ENCODE peak calls at places on chromosome 15, in ten cellular contexts. W is activated B cell treated with CpG ODN at 0.5 μM for 24 hours; K is K562; I is CD4-positive, alpha-beta T cell; H is breast epithelium; J is left lung; R is ovary; C is GM06990; E is neural crest cell; N is AG04450. X is an unnamed sample.

GRCh38 chr15:94439158-94439557 is 207.8 kb downstream of the MCTP2 start:
- DNase-seq in W (no peak), K (no peak), I (no peak), H (no peak), J (no peak), R (no peak), C (no peak), E (no peak), N (no peak), X (no peak)

GRCh38 chr15:62545392-62546227 is 380.5 kb upstream of the C2CD4B start:
- DNase-seq in W (no peak), K (no peak), I (no peak), H (peak), J (no peak), R (no peak), C (no peak), E (no peak), N (no peak), X (no peak)

GRCh38 chr15:65318870-65319356 is 14.4 kb downstream of the RNU5B-1 start:
- DNase-seq in W (peak), K (peak), I (peak), H (peak), J (peak), R (peak), C (no peak), E (peak), N (no peak), X (no peak)

GRCh38 chr15:94709319-94709718 is 478.0 kb downstream of the MCTP2 start:
- DNase-seq in W (no peak), K (no peak), I (no peak), H (no peak), J (no peak), R (no peak), C (no peak), E (no peak), N (no peak), X (no peak)

GRCh38 chr15:35479423-35479822 is 66.5 kb downstream of the DPH6 start:
- DNase-seq in W (no peak), K (no peak), I (no peak), H (no peak), J (no peak), R (no peak), C (no peak), E (no peak), N (no peak), X (no peak)

GRCh38 chr15:62075595-62076279 is 9.0 kb downstream of the C2CD4A start:
- DNase-seq in W (no peak), K (no peak), I (no peak), H (peak), J (no peak), R (no peak), C (no peak), E (no peak), N (no peak), X (no peak)

GRCh38 chr15:41806291-41807181 is 21.4 kb upstream of the JMJD7 start:
- DNase-seq in W (no peak), K (no peak), I (no peak), H (peak), J (no peak), R (no peak), C (no peak), E (no peak), N (no peak), X (no peak)

GRCh38 chr15:41581110-41581509 is 22.1 kb downstream of the TYRO3 start:
- DNase-seq in W (no peak), K (peak), I (no peak), H (no peak), J (no peak), R (no peak), C (no peak), E (no peak), N (no peak), X (no peak)

GRCh38 chr15:67405208-67406191 is 115.4 kb upstream of the C15orf61 start:
- DNase-seq in W (no peak), K (peak), I (no peak), H (no peak), J (no peak), R (no peak), C (no peak), E (no peak), N (peak), X (no peak)

GRCh38 chr15:80991446-80991845 is 1.8 kb upstream of the MESD start:
- DNase-seq in W (no peak), K (peak), I (no peak), H (no peak), J (no peak), R (no peak), C (no peak), E (no peak), N (no peak), X (no peak)

GRCh38 chr15:45181491-45182285 is 6.1 kb downstream of the SHF start:
- DNase-seq in W (no peak), K (no peak), I (no peak), H (no peak), J (no peak), R (no peak), C (no peak), E (no peak), N (no peak), X (no peak)

GRCh38 chr15:70617076-70617910 is 146.1 kb downstream of the UACA start:
- DNase-seq in W (no peak), K (no peak), I (no peak), H (no peak), J (no peak), R (no peak), C (no peak), E (no peak), N (no peak), X (no peak)

GRCh38 chr15:74418575-74419338 is 15.0 kb downstream of the SEMA7A start:
- DNase-seq in W (no peak), K (no peak), I (no peak), H (no peak), J (peak), R (no peak), C (no peak), E (no peak), N (no peak), X (no peak)

GRCh38 chr15:73632670-73633058 is 525 bp downstream of the NPTN start:
- DNase-seq in W (no peak), K (no peak), I (peak), H (no peak), J (no peak), R (no peak), C (peak), E (peak), N (no peak), X (peak)

GRCh38 chr15:80404057-80404718 is at the start of gene ARNT2:
- DNase-seq in W (no peak), K (no peak), I (no peak), H (no peak), J (peak), R (peak), C (no peak), E (peak), N (no peak), X (no peak)

GRCh38 chr15:29570121-29570930 is 251.9 kb downstream of the TJP1 start:
- DNase-seq in W (no peak), K (no peak), I (no peak), H (no peak), J (no peak), R (no peak), C (no peak), E (peak), N (no peak), X (no peak)

GRCh38 chr15:93983501-93983900 is 247.9 kb upstream of the MCTP2 start:
- DNase-seq in W (no peak), K (no peak), I (no peak), H (no peak), J (no peak), R (peak), C (no peak), E (no peak), N (no peak), X (no peak)

GRCh38 chr15:90095521-90095959 is 6.7 kb downstream of the IDH2 start:
- DNase-seq in W (no peak), K (no peak), I (no peak), H (peak), J (no peak), R (no peak), C (no peak), E (no peak), N (no peak), X (no peak)

GRCh38 chr15:62352817-62353216 is 187.7 kb upstream of the C2CD4B start:
- DNase-seq in W (no peak), K (no peak), I (no peak), H (no peak), J (no peak), R (no peak), C (no peak), E (no peak), N (no peak), X (no peak)

GRCh38 chr15:67037694-67038093 is 27.7 kb upstream of the SMAD3 start:
- DNase-seq in W (no peak), K (no peak), I (no peak), H (no peak), J (no peak), R (no peak), C (no peak), E (no peak), N (no peak), X (no peak)

GRCh38 chr15:51200791-51201190 is 106.1 kb upstream of the TNFAIP8L3 start:
- DNase-seq in W (no peak), K (no peak), I (no peak), H (no peak), J (no peak), R (no peak), C (no peak), E (no peak), N (no peak), X (no peak)

GRCh38 chr15:73936588-73937312 is 10.5 kb downstream of the LOXL1 start:
- DNase-seq in W (no peak), K (no peak), I (no peak), H (no peak), J (no peak), R (peak), C (no peak), E (no peak), N (no peak), X (peak)

GRCh38 chr15:73900129-73900712 is 26.0 kb upstream of the LOXL1 start:
- DNase-seq in W (no peak), K (no peak), I (no peak), H (no peak), J (no peak), R (no peak), C (no peak), E (no peak), N (no peak), X (peak)

GRCh38 chr15:91948001-91948608 is 94.6 kb downstream of the SLCO3A1 start:
- DNase-seq in W (no peak), K (no peak), I (no peak), H (peak), J (no peak), R (no peak), C (no peak), E (no peak), N (peak), X (no peak)

GRCh38 chr15:89409184-89409992 is 74.8 kb upstream of the POLG start:
- DNase-seq in W (no peak), K (no peak), I (no peak), H (no peak), J (no peak), R (no peak), C (no peak), E (no peak), N (no peak), X (no peak)

GRCh38 chr15:92772626-92773244 is 117.2 kb upstream of the FAM174B start:
- DNase-seq in W (no peak), K (no peak), I (no peak), H (no peak), J (peak), R (no peak), C (no peak), E (no peak), N (no peak), X (no peak)

GRCh38 chr15:39304201-39304841 is 276.6 kb upstream of the THBS1 start:
- DNase-seq in W (no peak), K (no peak), I (no peak), H (no peak), J (no peak), R (no peak), C (no peak), E (no peak), N (peak), X (no peak)

GRCh38 chr15:32677238-32677750 is 35.8 kb downstream of the SCG5 start:
- DNase-seq in W (no peak), K (no peak), I (no peak), H (no peak), J (no peak), R (no peak), C (no peak), E (no peak), N (no peak), X (no peak)

DNA sequence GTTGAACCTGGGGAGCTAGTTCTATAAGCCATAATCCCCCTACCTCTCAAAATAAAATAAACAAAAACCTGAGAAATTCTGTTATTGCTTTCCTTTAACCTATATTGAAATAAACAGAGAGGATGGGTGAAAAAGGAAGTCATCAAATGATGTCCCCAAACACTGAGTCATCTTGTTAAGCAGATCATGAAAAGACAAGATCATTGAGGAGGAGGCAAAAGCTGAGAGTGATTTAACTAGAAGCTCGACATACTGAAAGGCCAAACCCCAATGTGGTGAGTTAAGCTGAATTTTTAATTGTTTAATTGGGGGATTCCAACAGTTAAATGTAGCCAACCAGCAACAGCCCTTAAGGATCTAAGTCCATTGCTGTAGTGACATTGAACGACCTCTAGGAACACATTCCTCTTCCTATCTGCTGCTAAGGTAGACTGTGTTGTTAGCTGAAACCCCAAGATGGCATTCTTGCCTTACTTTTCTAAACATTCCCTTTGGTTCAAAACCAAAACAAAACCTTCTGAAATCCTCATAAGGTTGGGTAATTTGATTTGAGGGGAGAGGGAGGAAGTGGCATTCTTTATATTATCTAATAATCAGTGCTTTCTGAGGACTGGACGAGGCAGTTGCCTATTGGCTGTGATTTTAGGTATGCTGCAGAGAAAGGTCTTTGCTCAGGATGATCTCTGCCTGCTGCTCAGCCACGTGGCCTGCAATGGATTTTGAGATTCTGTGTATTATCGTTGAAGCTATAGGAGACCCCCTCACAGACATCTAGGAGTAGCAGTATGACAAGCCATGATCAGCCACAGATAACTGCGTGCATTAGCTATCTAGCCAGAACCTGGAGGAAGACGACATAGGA is 62.7 kb upstream of the BNIP2 start:
- DNase-seq in W (no peak), K (no peak), I (peak), H (no peak), J (no peak), R (no peak), C (no peak), E (no peak), N (no peak), X (no peak)
- TF ChIP-seq CTCF in W (no peak), K (peak), I (peak), H (peak), J (no peak), R (no peak), C (peak), E (peak), N (peak), X (peak)

GRCh38 chr15:31455499-31455898 is 128.9 kb downstream of the KLF13 start:
- DNase-seq in W (no peak), K (no peak), I (no peak), H (no peak), J (no peak), R (no peak), C (no peak), E (no peak), N (no peak), X (no peak)
- TF ChIP-seq CTCF in W (no peak), K (no peak), I (no peak), H (no peak), J (no peak), R (no peak), C (peak), E (peak), N (peak), X (no peak)

DNA sequence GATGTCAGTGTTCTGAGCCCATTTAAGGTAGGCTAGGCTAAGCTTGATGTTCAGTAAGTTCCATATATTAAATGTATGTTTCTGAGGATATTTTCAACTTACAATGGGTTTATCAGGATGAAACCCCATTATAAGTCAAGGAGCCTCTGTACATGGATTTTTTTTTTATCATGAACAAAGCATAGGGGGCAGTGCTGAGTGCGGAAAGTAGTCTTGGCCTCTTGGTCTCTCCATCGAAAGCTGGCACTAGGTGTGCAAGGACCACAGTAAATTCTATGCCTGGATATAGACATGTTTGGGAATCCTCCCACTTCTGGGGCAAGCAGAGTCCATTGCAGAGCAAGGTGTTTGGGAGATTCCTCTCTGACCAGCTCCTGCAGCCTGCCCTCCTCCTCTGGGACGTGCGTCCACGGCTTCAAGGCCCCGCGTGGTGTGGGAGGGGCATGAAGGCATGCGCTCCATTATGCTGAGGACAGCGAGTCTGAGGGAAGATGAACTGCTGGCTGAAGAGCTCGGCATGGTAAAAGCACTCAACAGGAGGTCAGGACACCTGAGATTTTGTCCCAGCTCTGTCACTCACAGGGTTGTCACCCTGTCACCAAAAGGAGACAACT is 122.9 kb upstream of the LIPC start:
- DNase-seq in W (no peak), K (no peak), I (no peak), H (no peak), J (no peak), R (no peak), C (no peak), E (no peak), N (no peak), X (no peak)
- TF ChIP-seq CTCF in W (no peak), K (peak), I (no peak), H (no peak), J (no peak), R (no peak), C (peak), E (no peak), N (no peak), X (peak)

GRCh38 chr15:69478259-69478687 is 25.7 kb downstream of the RPLP1 start:
- DNase-seq in W (peak), K (peak), I (peak), H (no peak), J (peak), R (peak), C (no peak), E (peak), N (no peak), X (no peak)
- TF ChIP-seq CTCF in W (no peak), K (peak), I (peak), H (peak), J (peak), R (peak), C (peak), E (peak), N (peak), X (peak)

DNA sequence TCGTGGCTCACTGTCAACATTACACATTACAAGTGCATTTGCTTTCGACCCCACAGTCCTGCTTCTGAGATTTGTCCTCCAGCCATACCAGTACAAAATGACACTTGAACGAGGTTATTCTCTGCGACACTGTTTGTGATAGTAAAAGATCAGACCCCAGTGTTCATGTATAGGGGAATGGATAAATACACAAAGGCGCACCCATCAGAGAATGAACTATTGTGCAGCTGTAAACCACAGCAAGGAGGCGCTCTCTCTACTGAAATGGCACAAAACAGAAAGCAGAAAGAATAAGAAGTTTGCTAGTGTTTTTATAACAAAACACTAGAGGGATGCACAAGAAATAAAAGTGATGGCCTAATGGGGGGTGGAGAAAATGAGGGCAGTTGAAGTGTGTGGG is 4.9 kb upstream of the CHSY1 start:
- DNase-seq in W (no peak), K (no peak), I (no peak), H (no peak), J (no peak), R (no peak), C (no peak), E (no peak), N (no peak), X (no peak)
- TF ChIP-seq CTCF in W (no peak), K (peak), I (no peak), H (no peak), J (no peak), R (no peak), C (peak), E (peak), N (peak), X (peak)

X was measured in chondrocyte.